ENCODE peak calls at places on chromosomes 3 and 15, in four cellular contexts. N is AG09319; Z is retina; D is effector CD4-positive, alpha-beta T cell. E is an unnamed sample.

GRCh38 chr3:74447221-74447620 is 167.2 kb downstream of the CNTN3 start:
- DNase-seq in N (no peak), D (no peak), Z (no peak), E (no peak)

GRCh38 chr3:52645549-52645948 is 40.2 kb downstream of the PBRM1 start:
- DNase-seq in D (no peak), N (no peak), Z (no peak), E (no peak)

GRCh38 chr15:49832421-49832980 is 211.7 kb downstream of the DTWD1 start:
- DNase-seq in N (no peak), Z (no peak), D (no peak), E (peak; percentile 14)

GRCh38 chr3:177810162-177810623 is 612.9 kb upstream of the TBL1XR1 start:
- DNase-seq in Z (no peak), N (peak; percentile 91), D (no peak), E (no peak)

GRCh38 chr3:126373146-126373613 is 16.0 kb upstream of the KLF15 start:
- DNase-seq in D (no peak), Z (no peak), N (no peak), E (no peak)

GRCh38 chr15:60854858-60855568 is 374.1 kb downstream of the RORA start:
- DNase-seq in N (no peak), Z (no peak), D (no peak), E (no peak)

GRCh38 chr3:37028329-37028728 is 35.0 kb downstream of the MLH1 start:
- DNase-seq in N (no peak), D (no peak), Z (no peak), E (peak; percentile 61)

GRCh38 chr15:90664650-90665287 is 52.4 kb upstream of the BLM start:
- DNase-seq in D (no peak), N (no peak), Z (peak; percentile 88), E (peak; percentile 60)

GRCh38 chr15:49863431-49864205 is 242.8 kb downstream of the DTWD1 start:
- DNase-seq in D (no peak), N (peak; percentile 81), Z (no peak), E (no peak)

GRCh38 chr15:36335211-36335610 is 244.2 kb upstream of the CDIN1 start:
- DNase-seq in Z (no peak), N (no peak), D (no peak), E (no peak)

GRCh38 chr3:123637131-123637530 is 52.3 kb upstream of the HACD2 start:
- DNase-seq in Z (no peak), D (no peak), N (no peak), E (no peak)

GRCh38 chr3:16504242-16504641 is 9.3 kb downstream of the RFTN1 start:
- DNase-seq in Z (no peak), D (no peak), N (no peak), E (no peak)

GRCh38 chr3:72448858-72449257 is 399.4 kb downstream of the SHQ1 start:
- DNase-seq in Z (no peak), D (no peak), N (no peak), E (peak; percentile 63)

GRCh38 chr3:116111765-116112164 is 333.5 kb downstream of the LSAMP start:
- DNase-seq in Z (no peak), N (no peak), D (no peak), E (no peak)

GRCh38 chr3:111227216-111227615 is 155.6 kb downstream of the NECTIN3 start:
- DNase-seq in Z (no peak), N (no peak), D (no peak), E (no peak)

GRCh38 chr3:177294221-177294620 is 96.9 kb upstream of the TBL1XR1 start:
- DNase-seq in Z (no peak), D (no peak), N (no peak), E (no peak)

GRCh38 chr15:92724144-92724543 is 68.6 kb upstream of the FAM174B start:
- DNase-seq in N (no peak), Z (no peak), D (no peak), E (no peak)

GRCh38 chr3:141049681-141050080 is 1.5 kb upstream of the SPSB4 start:
- DNase-seq in Z (no peak), D (no peak), N (no peak), E (peak; percentile 16)

GRCh38 chr15:64699767-64700388 is 75.5 kb downstream of the RBPMS2 start:
- DNase-seq in Z (peak; percentile 53), D (no peak), N (peak; percentile 23), E (no peak)

GRCh38 chr3:100075731-100076543 is 38.4 kb downstream of the FILIP1L start:
- DNase-seq in Z (no peak), N (no peak), D (no peak), E (peak; percentile 47)

GRCh38 chr3:122299872-122300460 is 25.1 kb upstream of the CSTA start:
- DNase-seq in N (no peak), Z (no peak), D (peak; percentile 9), E (peak; percentile 26)

GRCh38 chr3:111720681-111721380 is 125.7 kb upstream of the ZBED2 start:
- DNase-seq in N (no peak), Z (no peak), D (no peak), E (no peak)

GRCh38 chr3:182045721-182046120 is 334.0 kb downstream of the SOX2 start:
- DNase-seq in N (no peak), D (no peak), Z (no peak), E (no peak)

GRCh38 chr3:170751083-170751893 is 118.7 kb downstream of the RPL22L1 start:
- DNase-seq in N (peak; percentile 89), D (no peak), Z (no peak), E (no peak)

GRCh38 chr3:124701687-124702086 is 28.6 kb upstream of the UMPS start:
- DNase-seq in N (no peak), Z (no peak), D (no peak), E (no peak)

GRCh38 chr3:189304465-189305341 is 132.9 kb downstream of the TPRG1 start:
- DNase-seq in N (no peak), D (no peak), Z (no peak), E (no peak)

GRCh38 chr3:53593611-53594010 is 99.2 kb downstream of the CACNA1D start:
- DNase-seq in N (no peak), Z (no peak), D (no peak), E (no peak)

GRCh38 chr15:80645494-80646065 is 49.5 kb upstream of the ABHD17C start:
- DNase-seq in D (no peak), N (no peak), Z (no peak), E (no peak)

GRCh38 chr3:198079771-198080520 is 119.9 kb downstream of the LMLN start:
- DNase-seq in N (no peak), Z (no peak), D (no peak), E (peak; percentile 19)

GRCh38 chr3:32392530-32393302 is 1.1 kb downstream of the CMTM7 start:
- DNase-seq in N (no peak), D (no peak), Z (no peak), E (no peak)

E was measured in K562.